ENCODE peak calls at places on chromosomes 2 and 18, in nine cellular contexts. W is stomach, X is breast epithelium, M is prostate gland, A is sigmoid colon, P is GM12892, G is HCT116, F is transverse colon, N is K562. D is an unnamed sample.

GRCh38 chr2:109238580-109238979 is 109.6 kb downstream of the SH3RF3 start:
- DNase-seq in W (peak; percentile 58), X (no peak), M (no peak), A (peak; percentile 91), P (peak; percentile 31), G (no peak), F (peak; percentile 47), N (no peak), D (no peak)

GRCh38 chr2:230777681-230778080 is 65.0 kb downstream of the CAB39 start:
- DNase-seq in W (no peak), X (no peak), M (no peak), A (no peak), P (no peak), G (no peak), F (no peak), N (no peak), D (no peak)

GRCh38 chr2:11681722-11682589 is 12.0 kb upstream of the NTSR2 start:
- DNase-seq in W (peak; percentile 57), X (no peak), M (peak; percentile 29), A (peak; percentile 53), P (peak; percentile 87), G (peak; percentile 19), F (peak; percentile 36), N (peak; percentile 91), D (peak; percentile 89)

GRCh38 chr2:28142403-28142802 is 250.3 kb upstream of the FOSL2 start:
- DNase-seq in W (no peak), X (no peak), M (no peak), A (no peak), P (no peak), G (no peak), F (no peak), N (no peak), D (no peak)

GRCh38 chr2:144334551-144334950 is 185.4 kb downstream of the ZEB2 start:
- DNase-seq in W (no peak), X (no peak), M (no peak), A (no peak), P (no peak), G (no peak), F (no peak), N (no peak), D (no peak)

GRCh38 chr18:3114456-3114855 is 101.5 kb upstream of the LPIN2 start:
- DNase-seq in W (no peak), X (no peak), M (no peak), A (no peak), P (no peak), G (no peak), F (no peak), N (no peak), D (no peak)

GRCh38 chr2:60172801-60173200 is 380.7 kb downstream of the BCL11A start:
- DNase-seq in W (no peak), X (no peak), M (no peak), A (no peak), P (no peak), G (no peak), F (no peak), N (no peak), D (no peak)

GRCh38 chr18:78790511-78790910 is 189.1 kb upstream of the SALL3 start:
- DNase-seq in W (no peak), X (no peak), M (no peak), A (peak; percentile 59), P (no peak), G (no peak), F (no peak), N (no peak), D (no peak)

GRCh38 chr2:203040966-203041521 is 26.4 kb downstream of the NBEAL1 start:
- DNase-seq in W (no peak), X (no peak), M (no peak), A (no peak), P (no peak), G (no peak), F (peak; percentile 42), N (no peak), D (no peak)

GRCh38 chr18:37873416-37873815 is 307.8 kb upstream of the CELF4 start:
- DNase-seq in W (no peak), X (no peak), M (no peak), A (no peak), P (no peak), G (no peak), F (no peak), N (no peak), D (no peak)

GRCh38 chr2:39546937-39547336 is 109.9 kb upstream of the MAP4K3 start:
- DNase-seq in W (no peak), X (no peak), M (no peak), A (no peak), P (no peak), G (no peak), F (no peak), N (no peak), D (no peak)

GRCh38 chr2:187390891-187391290 is 57.2 kb downstream of the CALCRL start:
- DNase-seq in W (no peak), X (no peak), M (no peak), A (no peak), P (no peak), G (peak; percentile 15), F (no peak), N (no peak), D (no peak)

GRCh38 chr2:95278051-95278471 is 3.8 kb downstream of the PROM2 start:
- DNase-seq in W (no peak), X (no peak), M (no peak), A (peak; percentile 40), P (no peak), G (peak; percentile 48), F (no peak), N (peak; percentile 25), D (no peak)

GRCh38 chr2:30663806-30664205 is 143.4 kb downstream of the CAPN13 start:
- DNase-seq in W (no peak), X (no peak), M (no peak), A (no peak), P (no peak), G (no peak), F (no peak), N (no peak), D (no peak)

GRCh38 chr2:44170337-44170736 is 1.7 kb downstream of the PPM1B start:
- DNase-seq in W (no peak), X (no peak), M (peak; percentile 32), A (no peak), P (no peak), G (no peak), F (no peak), N (no peak), D (no peak)

GRCh38 chr2:157190151-157190550 is 67.4 kb upstream of the GALNT5 start:
- DNase-seq in W (no peak), X (no peak), M (no peak), A (no peak), P (no peak), G (no peak), F (no peak), N (no peak), D (no peak)

GRCh38 chr2:238082858-238083257 is 17.3 kb upstream of the ESPNL start:
- DNase-seq in W (no peak), X (no peak), M (no peak), A (no peak), P (no peak), G (no peak), F (no peak), N (no peak), D (no peak)

GRCh38 chr2:126899786-126900185 is 1.1 kb downstream of the TEX51 start:
- DNase-seq in W (no peak), X (peak; percentile 31), M (no peak), A (no peak), P (no peak), G (no peak), F (no peak), N (no peak), D (no peak)

GRCh38 chr18:61991836-61992235 is 99.0 kb upstream of the RNF152 start:
- DNase-seq in W (no peak), X (no peak), M (no peak), A (no peak), P (no peak), G (no peak), F (no peak), N (no peak), D (no peak)

GRCh38 chr2:96751800-96752199 is 8.9 kb upstream of the CNNM4 start:
- DNase-seq in W (no peak), X (no peak), M (no peak), A (no peak), P (no peak), G (no peak), F (no peak), N (no peak), D (no peak)
- TF ChIP-seq POLR2AphosphoS5 in W (no peak), X (no peak), M (no peak), A (no peak), P (no peak), G (no peak), F (no peak), N (no peak), D (no peak)

GRCh38 chr18:48945953-48946217 is 4.9 kb downstream of the SMAD7 start:
- DNase-seq in W (no peak), X (no peak), M (no peak), A (no peak), P (no peak), G (no peak), F (no peak), N (no peak), D (no peak)
- TF ChIP-seq POLR2A in W (no peak), X (no peak), M (no peak), A (no peak), P (no peak), G (no peak), F (no peak), N (no peak), D (no peak)

GRCh38 chr2:240433973-240434727 is 1.3 kb upstream of the GPC1 start:
- DNase-seq in W (no peak), X (peak; percentile 52), M (peak; percentile 78), A (peak; percentile 82), P (no peak), G (peak; percentile 81), F (peak; percentile 39), N (peak; percentile 37), D (no peak)
- TF ChIP-seq POLR2AphosphoS5 in W (no peak), X (no peak), M (peak; percentile 84), A (peak; percentile 53), P (no peak), G (peak; percentile 77), F (no peak), N (no peak), D (no peak)

GRCh38 chr18:76213996-76214395 is 281.0 kb downstream of the ZNF516 start:
- DNase-seq in W (no peak), X (no peak), M (no peak), A (no peak), P (no peak), G (no peak), F (no peak), N (no peak), D (no peak)

GRCh38 chr18:76212958-76213357 is 282.1 kb downstream of the ZNF516 start:
- DNase-seq in W (no peak), X (no peak), M (no peak), A (no peak), P (no peak), G (no peak), F (no peak), N (no peak), D (no peak)

GRCh38 chr18:76219023-76219422 is 276.0 kb downstream of the ZNF516 start:
- DNase-seq in W (no peak), X (no peak), M (no peak), A (no peak), P (no peak), G (no peak), F (no peak), N (no peak), D (no peak)

DNA sequence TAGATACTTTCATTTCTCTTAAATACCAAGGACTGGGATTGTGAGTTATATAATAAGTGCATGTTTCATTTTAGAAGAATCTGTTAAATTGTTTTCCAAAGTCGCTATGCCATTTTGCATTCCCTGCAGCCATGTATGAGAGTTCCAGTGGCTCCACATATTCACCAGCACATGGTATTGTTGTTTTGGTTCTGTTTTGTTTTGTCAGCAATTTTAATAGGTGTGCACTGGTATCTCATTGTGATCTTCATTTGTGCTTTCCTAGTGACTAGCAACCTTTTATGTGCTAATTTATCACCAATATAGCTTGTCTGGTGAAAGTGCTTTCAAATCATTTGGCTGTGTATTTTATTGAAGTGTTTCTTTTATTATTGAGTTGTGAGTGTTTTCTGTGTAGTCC is 278.9 kb downstream of the ZNF516 start:
- DNase-seq in W (no peak), X (no peak), M (no peak), A (no peak), P (no peak), G (no peak), F (no peak), N (no peak), D (no peak)
- TF ChIP-seq POLR2A in W (no peak), X (no peak), M (no peak), A (no peak), P (no peak), G (no peak), F (no peak), N (no peak), D (no peak)

D was measured in GM12891.